ENCODE peak calls at places on chromosomes 12 and 14, in seven cellular contexts. One of them, this sample, is unnamed.

GRCh38 chr12:116336542-116337065 is 59.1 kb upstream of the MED13L start:
- DNase-seq in stomach: peak; percentile 31
- DNase-seq in suprapubic skin: no peak
- DNase-seq in SK-N-SH: no peak
- DNase-seq in HCT116: no peak
- DNase-seq in transverse colon: peak; percentile 36
- DNase-seq in Panc1: no peak
- DNase-seq in this sample: peak; percentile 52

GRCh38 chr14:68367444-68368014 is 425.3 kb downstream of the ZFP36L1 start:
- DNase-seq in stomach: no peak
- DNase-seq in suprapubic skin: no peak
- DNase-seq in SK-N-SH: peak; percentile 28
- DNase-seq in HCT116: no peak
- DNase-seq in transverse colon: no peak
- DNase-seq in Panc1: no peak
- DNase-seq in this sample: no peak

GRCh38 chr14:52402812-52403526 is 88.9 kb downstream of the PTGER2 start:
- DNase-seq in stomach: no peak
- DNase-seq in suprapubic skin: no peak
- DNase-seq in SK-N-SH: no peak
- DNase-seq in HCT116: no peak
- DNase-seq in transverse colon: peak; percentile 18
- DNase-seq in Panc1: no peak
- DNase-seq in this sample: no peak

GRCh38 chr12:68306564-68306963 is 25.6 kb downstream of the MDM1 start:
- DNase-seq in stomach: no peak
- DNase-seq in suprapubic skin: no peak
- DNase-seq in SK-N-SH: no peak
- DNase-seq in HCT116: no peak
- DNase-seq in transverse colon: no peak
- DNase-seq in Panc1: no peak
- DNase-seq in this sample: no peak

GRCh38 chr14:58593977-58594376 is 43.8 kb upstream of the DACT1 start:
- DNase-seq in stomach: no peak
- DNase-seq in suprapubic skin: no peak
- DNase-seq in SK-N-SH: no peak
- DNase-seq in HCT116: no peak
- DNase-seq in transverse colon: no peak
- DNase-seq in Panc1: no peak
- DNase-seq in this sample: no peak

GRCh38 chr12:123041042-123041531 is 60.6 kb downstream of the ARL6IP4 start:
- DNase-seq in stomach: no peak
- DNase-seq in suprapubic skin: no peak
- DNase-seq in SK-N-SH: peak; percentile 56
- DNase-seq in HCT116: no peak
- DNase-seq in transverse colon: no peak
- DNase-seq in Panc1: no peak
- DNase-seq in this sample: no peak

GRCh38 chr12:8675471-8676083 is 13.0 kb upstream of the MFAP5 start:
- DNase-seq in stomach: no peak
- DNase-seq in suprapubic skin: no peak
- DNase-seq in SK-N-SH: no peak
- DNase-seq in HCT116: no peak
- DNase-seq in transverse colon: no peak
- DNase-seq in Panc1: no peak
- DNase-seq in this sample: no peak

GRCh38 chr12:122955151-122955550 is 11.1 kb downstream of the ABCB9 start:
- DNase-seq in stomach: no peak
- DNase-seq in suprapubic skin: no peak
- DNase-seq in SK-N-SH: peak; percentile 3
- DNase-seq in HCT116: no peak
- DNase-seq in transverse colon: no peak
- DNase-seq in Panc1: no peak
- DNase-seq in this sample: no peak

GRCh38 chr12:119949145-119949544 is 39.9 kb upstream of the BICDL1 start:
- DNase-seq in stomach: peak; percentile 30
- DNase-seq in suprapubic skin: no peak
- DNase-seq in SK-N-SH: no peak
- DNase-seq in HCT116: no peak
- DNase-seq in transverse colon: no peak
- DNase-seq in Panc1: no peak
- DNase-seq in this sample: no peak

GRCh38 chr12:56990648-56991318 is 15.6 kb downstream of the ZBTB39 start:
- DNase-seq in stomach: no peak
- DNase-seq in suprapubic skin: no peak
- DNase-seq in SK-N-SH: no peak
- DNase-seq in HCT116: no peak
- DNase-seq in transverse colon: no peak
- DNase-seq in Panc1: no peak
- DNase-seq in this sample: no peak

GRCh38 chr14:104228716-104229620 is 90.6 kb downstream of the KIF26A start:
- DNase-seq in stomach: no peak
- DNase-seq in suprapubic skin: peak; percentile 44
- DNase-seq in SK-N-SH: no peak
- DNase-seq in HCT116: no peak
- DNase-seq in transverse colon: peak; percentile 8
- DNase-seq in Panc1: no peak
- DNase-seq in this sample: no peak

GRCh38 chr14:96792003-96792402 is 5.2 kb upstream of the VRK1 start:
- DNase-seq in stomach: no peak
- DNase-seq in suprapubic skin: no peak
- DNase-seq in SK-N-SH: no peak
- DNase-seq in HCT116: no peak
- DNase-seq in transverse colon: no peak
- DNase-seq in Panc1: no peak
- DNase-seq in this sample: no peak

GRCh38 chr12:71955946-71956345 is 17.3 kb downstream of the TPH2 start:
- DNase-seq in stomach: no peak
- DNase-seq in suprapubic skin: no peak
- DNase-seq in SK-N-SH: no peak
- DNase-seq in HCT116: no peak
- DNase-seq in transverse colon: no peak
- DNase-seq in Panc1: no peak
- DNase-seq in this sample: no peak

GRCh38 chr12:116551952-116552749 is 7.0 kb upstream of the MAP1LC3B2 start:
- DNase-seq in stomach: no peak
- DNase-seq in suprapubic skin: no peak
- DNase-seq in SK-N-SH: no peak
- DNase-seq in HCT116: peak; percentile 40
- DNase-seq in transverse colon: no peak
- DNase-seq in Panc1: no peak
- DNase-seq in this sample: no peak

GRCh38 chr14:39673141-39674133 is 241.2 kb upstream of the FBXO33 start:
- DNase-seq in stomach: no peak
- DNase-seq in suprapubic skin: no peak
- DNase-seq in SK-N-SH: no peak
- DNase-seq in HCT116: no peak
- DNase-seq in transverse colon: no peak
- DNase-seq in Panc1: no peak
- DNase-seq in this sample: no peak

GRCh38 chr12:91993287-91994028 is 152.2 kb downstream of the BTG1 start:
- DNase-seq in stomach: no peak
- DNase-seq in suprapubic skin: no peak
- DNase-seq in SK-N-SH: no peak
- DNase-seq in HCT116: no peak
- DNase-seq in transverse colon: no peak
- DNase-seq in Panc1: no peak
- DNase-seq in this sample: no peak

GRCh38 chr12:56836800-56837663 is 73.9 kb downstream of the HSD17B6 start:
- DNase-seq in stomach: no peak
- DNase-seq in suprapubic skin: no peak
- DNase-seq in SK-N-SH: no peak
- DNase-seq in HCT116: no peak
- DNase-seq in transverse colon: no peak
- DNase-seq in Panc1: no peak
- DNase-seq in this sample: no peak

GRCh38 chr12:60169904-60170303 is 574.1 kb downstream of the SLC16A7 start:
- DNase-seq in stomach: no peak
- DNase-seq in suprapubic skin: no peak
- DNase-seq in SK-N-SH: no peak
- DNase-seq in HCT116: no peak
- DNase-seq in transverse colon: no peak
- DNase-seq in Panc1: no peak
- DNase-seq in this sample: no peak

GRCh38 chr12:55280991-55281390 is 15.4 kb downstream of the OR6C6 start:
- DNase-seq in stomach: no peak
- DNase-seq in suprapubic skin: no peak
- DNase-seq in SK-N-SH: no peak
- DNase-seq in HCT116: no peak
- DNase-seq in transverse colon: no peak
- DNase-seq in Panc1: no peak
- DNase-seq in this sample: no peak

GRCh38 chr14:102500190-102500661 is 9.3 kb downstream of the ANKRD9 start:
- DNase-seq in stomach: no peak
- DNase-seq in suprapubic skin: peak; percentile 85
- DNase-seq in SK-N-SH: no peak
- DNase-seq in HCT116: no peak
- DNase-seq in transverse colon: peak; percentile 44
- DNase-seq in Panc1: no peak
- DNase-seq in this sample: no peak

GRCh38 chr12:45049912-45050318 is 984 bp downstream of the DBX2 start:
- DNase-seq in stomach: no peak
- DNase-seq in suprapubic skin: no peak
- DNase-seq in SK-N-SH: no peak
- DNase-seq in HCT116: no peak
- DNase-seq in transverse colon: no peak
- DNase-seq in Panc1: no peak
- DNase-seq in this sample: no peak

GRCh38 chr12:6476496-6476895 is 6.0 kb upstream of the VAMP1 start:
- DNase-seq in stomach: no peak
- DNase-seq in suprapubic skin: no peak
- DNase-seq in SK-N-SH: no peak
- DNase-seq in HCT116: no peak
- DNase-seq in transverse colon: no peak
- DNase-seq in Panc1: no peak
- DNase-seq in this sample: no peak

DNA sequence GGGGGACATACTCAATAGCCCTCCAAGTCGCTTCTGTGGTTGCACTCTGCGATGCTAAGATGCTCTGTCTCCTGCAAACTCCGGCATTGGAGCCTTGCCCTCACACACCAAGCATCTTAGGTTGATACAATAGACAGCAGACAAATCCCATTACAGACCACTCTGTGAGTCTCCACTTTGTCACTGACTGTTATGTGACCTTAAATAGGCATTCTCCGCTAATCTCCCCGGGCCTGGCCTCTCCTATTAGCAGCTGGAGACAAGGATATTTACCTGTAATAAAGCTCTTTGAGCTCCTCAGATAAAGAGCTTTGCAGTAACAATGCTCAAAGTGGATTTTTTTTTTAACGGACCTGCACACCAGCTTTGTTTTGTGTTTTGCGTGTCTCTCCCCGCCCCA is 479.7 kb upstream of the TBX3 start:
- DNase-seq in stomach: no peak
- DNase-seq in suprapubic skin: no peak
- DNase-seq in SK-N-SH: no peak
- DNase-seq in HCT116: no peak
- DNase-seq in transverse colon: no peak
- DNase-seq in Panc1: no peak
- DNase-seq in this sample: no peak
- TF ChIP-seq POLR2AphosphoS5 in stomach: no peak
- TF ChIP-seq POLR2AphosphoS5 in suprapubic skin: no peak
- TF ChIP-seq POLR2AphosphoS5 in SK-N-SH: no peak
- TF ChIP-seq POLR2AphosphoS5 in HCT116: no peak
- TF ChIP-seq POLR2AphosphoS5 in transverse colon: no peak
- TF ChIP-seq POLR2AphosphoS5 in Panc1: no peak
- TF ChIP-seq POLR2AphosphoS5 in this sample: no peak

DNA sequence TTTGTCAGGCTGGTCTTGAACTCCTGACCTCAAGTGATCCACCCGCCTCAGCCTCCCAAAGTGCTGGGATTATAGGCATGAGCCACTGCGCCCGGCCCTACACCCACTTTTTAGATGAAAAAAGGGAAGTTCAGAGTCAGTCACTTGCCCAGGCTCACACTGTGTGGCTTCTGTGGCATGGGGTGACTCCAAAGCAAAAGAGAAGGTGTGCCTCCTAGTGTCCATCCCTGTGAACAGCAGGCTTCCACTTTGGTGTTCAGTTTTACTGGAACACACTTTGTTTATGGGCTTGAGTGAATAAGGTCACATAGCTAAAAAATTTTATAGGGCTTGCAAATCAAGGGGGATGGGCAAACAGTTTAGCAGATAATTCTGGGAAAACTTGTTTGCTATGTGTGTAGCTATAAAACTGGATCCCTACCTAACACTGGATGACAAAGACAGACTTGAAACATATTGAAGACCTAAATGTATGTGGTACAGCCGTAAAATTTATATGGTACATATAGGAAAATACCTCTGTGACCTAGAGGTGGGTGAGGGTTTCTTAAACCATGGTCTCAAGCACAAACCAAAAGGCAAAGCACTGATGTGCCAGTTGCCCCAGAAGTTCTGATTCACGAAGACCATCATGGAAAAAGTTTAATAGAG is 54.9 kb downstream of the EID3 start:
- DNase-seq in stomach: peak; percentile 70
- DNase-seq in suprapubic skin: peak; percentile 71
- DNase-seq in SK-N-SH: peak; percentile 58
- DNase-seq in HCT116: peak; percentile 35
- DNase-seq in transverse colon: peak; percentile 69
- DNase-seq in Panc1: peak; percentile 67
- DNase-seq in this sample: peak; percentile 55
- TF ChIP-seq POLR2AphosphoS5 in stomach: peak; percentile 60
- TF ChIP-seq POLR2AphosphoS5 in suprapubic skin: no peak
- TF ChIP-seq POLR2AphosphoS5 in SK-N-SH: no peak
- TF ChIP-seq POLR2AphosphoS5 in HCT116: peak; percentile 24
- TF ChIP-seq POLR2AphosphoS5 in transverse colon: no peak
- TF ChIP-seq POLR2AphosphoS5 in Panc1: no peak
- TF ChIP-seq POLR2AphosphoS5 in this sample: no peak

GRCh38 chr12:50005150-50005549 is 20.1 kb downstream of the RACGAP1 start:
- DNase-seq in stomach: no peak
- DNase-seq in suprapubic skin: no peak
- DNase-seq in SK-N-SH: peak; percentile 48
- DNase-seq in HCT116: no peak
- DNase-seq in transverse colon: no peak
- DNase-seq in Panc1: no peak
- DNase-seq in this sample: no peak
- TF ChIP-seq POLR2AphosphoS5 in stomach: no peak
- TF ChIP-seq POLR2AphosphoS5 in suprapubic skin: no peak
- TF ChIP-seq POLR2AphosphoS5 in SK-N-SH: no peak
- TF ChIP-seq POLR2AphosphoS5 in HCT116: no peak
- TF ChIP-seq POLR2AphosphoS5 in transverse colon: peak; percentile 35
- TF ChIP-seq POLR2AphosphoS5 in Panc1: no peak
- TF ChIP-seq POLR2AphosphoS5 in this sample: no peak

GRCh38 chr12:27077586-27077985 is 4.8 kb downstream of the C12orf71 start:
- DNase-seq in stomach: no peak
- DNase-seq in suprapubic skin: no peak
- DNase-seq in SK-N-SH: no peak
- DNase-seq in HCT116: no peak
- DNase-seq in transverse colon: no peak
- DNase-seq in Panc1: no peak
- DNase-seq in this sample: no peak

GRCh38 chr12:27081668-27082091 is 698 bp downstream of the C12orf71 start:
- DNase-seq in stomach: no peak
- DNase-seq in suprapubic skin: no peak
- DNase-seq in SK-N-SH: no peak
- DNase-seq in HCT116: no peak
- DNase-seq in transverse colon: no peak
- DNase-seq in Panc1: no peak
- DNase-seq in this sample: no peak

GRCh38 chr12:27076468-27076867 is 5.9 kb downstream of the C12orf71 start:
- DNase-seq in stomach: no peak
- DNase-seq in suprapubic skin: no peak
- DNase-seq in SK-N-SH: no peak
- DNase-seq in HCT116: no peak
- DNase-seq in transverse colon: no peak
- DNase-seq in Panc1: no peak
- DNase-seq in this sample: no peak

GRCh38 chr12:27076930-27077329 is 5.4 kb downstream of the C12orf71 start:
- DNase-seq in stomach: no peak
- DNase-seq in suprapubic skin: no peak
- DNase-seq in SK-N-SH: no peak
- DNase-seq in HCT116: no peak
- DNase-seq in transverse colon: no peak
- DNase-seq in Panc1: no peak
- DNase-seq in this sample: no peak
- TF ChIP-seq POLR2AphosphoS5 in stomach: no peak
- TF ChIP-seq POLR2AphosphoS5 in suprapubic skin: no peak
- TF ChIP-seq POLR2AphosphoS5 in SK-N-SH: no peak
- TF ChIP-seq POLR2AphosphoS5 in HCT116: no peak
- TF ChIP-seq POLR2AphosphoS5 in transverse colon: no peak
- TF ChIP-seq POLR2AphosphoS5 in Panc1: no peak
- TF ChIP-seq POLR2AphosphoS5 in this sample: no peak